ENCODE peak calls at places on chromosomes 3 and 15, in eight cellular contexts. O is MM.1S, Z is OCI-LY7, K is PC-3, A is HCT116, R is GM23338, D is hepatocyte, L is SK-N-SH. C is an unnamed sample.
A peak's percentile ranks its signal among the peaks of the same experiment; 100 is the strongest.

GRCh38 chr3:36823806-36824205 is 59.5 kb upstream of the DCLK3 start:
- DNase-seq in O (no peak), Z (no peak), K (no peak), A (no peak), R (no peak), D (no peak), L (no peak), C (no peak)

GRCh38 chr15:83206387-83206970 is 1.1 kb downstream of the HDGFL3 start:
- DNase-seq in O (no peak), Z (peak; percentile 13), K (peak; percentile 6), A (no peak), R (peak; percentile 35), D (no peak), L (no peak), C (no peak)

GRCh38 chr3:100957407-100958100 is 35.7 kb downstream of the ABI3BP start:
- DNase-seq in O (no peak), Z (no peak), K (no peak), A (no peak), R (no peak), D (no peak), L (no peak), C (no peak)

GRCh38 chr15:74799843-74800558 is 12.6 kb upstream of the LMAN1L start:
- DNase-seq in O (peak; percentile 88), Z (peak; percentile 77), K (peak; percentile 74), A (peak; percentile 29), R (peak; percentile 85), D (peak; percentile 77), L (peak; percentile 94), C (peak; percentile 89)

GRCh38 chr15:101426761-101427333 is 62.7 kb downstream of the PCSK6 start:
- DNase-seq in O (no peak), Z (no peak), K (no peak), A (no peak), R (no peak), D (no peak), L (no peak), C (no peak)

GRCh38 chr15:87477759-87478687 is 778.5 kb downstream of the NTRK3 start:
- DNase-seq in O (no peak), Z (no peak), K (peak; percentile 49), A (no peak), R (peak; percentile 37), D (peak; percentile 90), L (peak; percentile 49), C (no peak)

GRCh38 chr15:59676565-59676964 is 12.6 kb downstream of the BNIP2 start:
- DNase-seq in O (no peak), Z (no peak), K (no peak), A (no peak), R (no peak), D (no peak), L (no peak), C (no peak)

GRCh38 chr3:149589332-149589731 is 68.5 kb downstream of the WWTR1 start:
- DNase-seq in O (no peak), Z (no peak), K (peak; percentile 65), A (no peak), R (no peak), D (no peak), L (no peak), C (no peak)

GRCh38 chr3:158470944-158471638 is 99.9 kb upstream of the MLF1 start:
- DNase-seq in O (no peak), Z (no peak), K (peak; percentile 6), A (no peak), R (no peak), D (peak; percentile 6), L (no peak), C (no peak)

GRCh38 chr3:32743934-32744333 is 58.9 kb downstream of the CNOT10 start:
- DNase-seq in O (no peak), Z (no peak), K (no peak), A (no peak), R (no peak), D (peak; percentile 62), L (no peak), C (no peak)

GRCh38 chr3:12961007-12961725 is 112.1 kb downstream of the IQSEC1 start:
- DNase-seq in O (no peak), Z (no peak), K (no peak), A (no peak), R (no peak), D (no peak), L (no peak), C (no peak)

GRCh38 chr3:111509308-111509707 is 32.7 kb upstream of the CD96 start:
- DNase-seq in O (no peak), Z (no peak), K (no peak), A (no peak), R (peak; percentile 20), D (no peak), L (no peak), C (no peak)

GRCh38 chr15:86624261-86625036 is 544.8 kb downstream of the AGBL1 start:
- DNase-seq in O (peak; percentile 79), Z (peak; percentile 1), K (peak; percentile 94), A (no peak), R (peak; percentile 86), D (peak; percentile 86), L (peak; percentile 57), C (peak; percentile 82)

GRCh38 chr15:73952913-73953750 is 26.9 kb downstream of the LOXL1 start:
- DNase-seq in O (no peak), Z (no peak), K (peak; percentile 13), A (no peak), R (no peak), D (no peak), L (peak; percentile 13), C (no peak)

GRCh38 chr15:44501768-44502366 is 35.1 kb upstream of the EIF3J start:
- DNase-seq in O (peak; percentile 32), Z (peak; percentile 42), K (peak; percentile 48), A (peak; percentile 4), R (peak; percentile 54), D (peak; percentile 25), L (peak; percentile 54), C (no peak)

GRCh38 chr15:72487070-72487797 is 13.1 kb downstream of the ARIH1 start:
- DNase-seq in O (no peak), Z (no peak), K (peak; percentile 32), A (no peak), R (no peak), D (no peak), L (no peak), C (no peak)

GRCh38 chr3:14622368-14622767 is 29.2 kb upstream of the CCDC174 start:
- DNase-seq in O (no peak), Z (no peak), K (no peak), A (no peak), R (no peak), D (no peak), L (no peak), C (no peak)

GRCh38 chr15:75532413-75533250 is 46.5 kb downstream of the PTPN9 start:
- DNase-seq in O (peak; percentile 19), Z (peak; percentile 16), K (peak; percentile 46), A (peak; percentile 49), R (peak; percentile 83), D (peak; percentile 52), L (peak; percentile 50), C (peak; percentile 87)

GRCh38 chr15:27670481-27670880 is 428.6 kb downstream of the OCA2 start:
- DNase-seq in O (no peak), Z (no peak), K (no peak), A (no peak), R (no peak), D (no peak), L (no peak), C (no peak)

GRCh38 chr3:169344465-169344864 is 319.0 kb downstream of the MECOM start:
- DNase-seq in O (peak; percentile 55), Z (no peak), K (peak; percentile 65), A (no peak), R (no peak), D (no peak), L (no peak), C (no peak)

GRCh38 chr3:88618121-88618645 is 468.4 kb downstream of the C3orf38 start:
- DNase-seq in O (no peak), Z (no peak), K (no peak), A (no peak), R (no peak), D (no peak), L (no peak), C (no peak)

GRCh38 chr3:48285675-48286074 is 44.8 kb downstream of the ZNF589 start:
- DNase-seq in O (no peak), Z (no peak), K (peak; percentile 67), A (no peak), R (no peak), D (no peak), L (no peak), C (no peak)

GRCh38 chr15:94236638-94237037 is 5.3 kb downstream of the MCTP2 start:
- DNase-seq in O (no peak), Z (no peak), K (peak; percentile 52), A (no peak), R (no peak), D (no peak), L (no peak), C (no peak)

DNA sequence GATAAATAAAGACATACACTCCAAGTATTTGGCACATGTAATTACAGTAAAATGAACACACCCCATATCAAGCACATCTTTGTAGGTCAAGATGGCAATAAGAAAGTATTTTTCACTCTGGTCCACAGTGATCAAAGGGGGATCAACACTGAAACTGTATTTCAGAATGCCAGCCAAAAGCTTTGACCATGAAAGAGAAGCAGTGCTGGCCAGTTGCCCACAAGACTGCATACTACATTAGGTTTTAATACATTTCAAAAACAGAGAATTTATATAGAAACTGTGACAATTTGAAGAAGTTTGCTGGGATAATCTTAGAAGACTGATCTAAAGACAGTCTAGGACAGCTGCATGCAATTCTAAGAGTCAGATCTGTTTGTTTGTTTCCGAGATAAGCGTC is 1035.3 kb downstream of the FHIT start:
- DNase-seq in O (no peak), Z (no peak), K (no peak), A (no peak), R (no peak), D (no peak), L (no peak), C (no peak)
- H3K9me2 ChIP-seq in O (no peaks in the 10 kb centered on the region), Z (no peaks in the 10 kb centered on the region), K (no peaks in the 10 kb centered on the region), A (no peaks in the 10 kb centered on the region), R (no peaks in the 10 kb centered on the region), D (no peaks in the 10 kb centered on the region), L (no peaks in the 10 kb centered on the region), C (no peaks in the 10 kb centered on the region)

GRCh38 chr15:91068966-91069365 is 31.1 kb upstream of the SV2B start:
- DNase-seq in O (no peak), Z (no peak), K (no peak), A (no peak), R (peak; percentile 27), D (no peak), L (no peak), C (no peak)
- TF ChIP-seq CTCF in O (no peak), Z (peak; percentile 46), K (peak; percentile 34), A (peak; percentile 39), R (peak; percentile 57), D (no peak), L (no peak), C (no peak)

GRCh38 chr15:52540374-52541012 is 11.8 kb upstream of the MYO5A start:
- DNase-seq in O (no peak), Z (no peak), K (no peak), A (no peak), R (peak; percentile 8), D (no peak), L (no peak), C (no peak)
- H3K9me2 ChIP-seq in O (no peaks in the 10 kb centered on the region), Z (no peaks in the 10 kb centered on the region), K (no peaks in the 10 kb centered on the region), A (no peaks in the 10 kb centered on the region), R (no peaks in the 10 kb centered on the region), D (no peaks in the 10 kb centered on the region), L (no peaks in the 10 kb centered on the region), C (no peaks in the 10 kb centered on the region)

DNA sequence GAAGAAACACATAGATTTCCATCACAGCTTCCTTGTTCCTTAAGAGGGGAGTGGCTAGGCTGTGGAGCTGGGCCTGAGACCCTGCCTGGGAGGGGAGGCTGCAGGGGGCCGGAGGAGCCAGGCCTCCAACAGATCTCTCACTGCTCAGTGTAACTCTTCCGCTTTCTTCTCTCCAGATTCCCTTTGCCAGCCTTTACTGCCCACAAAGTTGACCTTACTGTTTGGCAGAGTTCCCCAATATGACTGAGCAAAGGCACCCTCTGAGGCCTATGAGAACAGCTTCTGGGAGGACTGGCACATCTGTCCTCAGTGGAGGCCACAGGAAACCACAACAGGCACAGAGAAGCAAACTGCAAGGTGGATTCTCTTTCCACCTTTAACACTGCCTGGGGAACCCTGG is 38.1 kb downstream of the SLCO2A1 start:
- DNase-seq in O (peak; percentile 19), Z (no peak), K (peak; percentile 47), A (no peak), R (no peak), D (no peak), L (no peak), C (no peak)
- TF ChIP-seq CTCF in O (no peak), Z (no peak), K (no peak), A (no peak), R (no peak), D (no peak), L (no peak), C (no peak)

C was measured in PC-9.